ENCODE peak calls at places on chromosomes 13 and 19, in five cellular contexts. L is endodermal cell; X is stimulated activated effector memory CD8-positive, alpha-beta T cell treated with anti-CD3 and anti-CD28 coated beads, Interleukin-12 subunit alpha, Interleukin-12 subunit beta, amount 100 ng/mL, for 72 hours; W is activated CD4-positive, alpha-beta T cell treated with anti-CD3 and anti-CD28 coated beads, Interleukin-2, amount 50 U/mL, for 4 hours; V is stimulated activated CD4-positive, alpha-beta T cell treated with anti-CD3 and anti-CD28 coated beads, Interleukin-15, amount 100 ng/mL, for 1 hour. G is an unnamed sample.
A peak's percentile ranks its signal among the peaks of the same experiment; 100 is the strongest.

GRCh38 chr19:47107201-47107952 is 6.2 kb downstream of the ZC3H4 start:
- DNase-seq in L (no peak), X (peak; percentile 69), W (no peak), V (no peak), G (peak; percentile 21)

GRCh38 chr13:113856716-113857065 is 7.2 kb downstream of the GAS6 start:
- DNase-seq in L (peak; percentile 39), X (no peak), W (no peak), V (no peak), G (no peak)

GRCh38 chr19:36837902-36838783 is at the start of gene ZNF790:
- DNase-seq in L (peak; percentile 96), X (peak; percentile 89), W (peak; percentile 73), V (peak; percentile 65), G (peak; percentile 79)

GRCh38 chr13:113916330-113916815 is 52.5 kb upstream of the GAS6 start:
- DNase-seq in L (no peak), X (peak; percentile 46), W (no peak), V (no peak), G (no peak)

GRCh38 chr13:41154042-41154441 is 21.4 kb upstream of the KBTBD6 start:
- DNase-seq in L (no peak), X (no peak), W (no peak), V (no peak), G (no peak)

GRCh38 chr13:51564252-51564651 is 20.0 kb upstream of the WDFY2 start:
- DNase-seq in L (no peak), X (no peak), W (no peak), V (no peak), G (no peak)

GRCh38 chr19:35507561-35507960 is 5.9 kb downstream of the DMKN start:
- DNase-seq in L (no peak), X (no peak), W (no peak), V (no peak), G (no peak)

GRCh38 chr19:3955688-3956087 is 15.2 kb downstream of the DAPK3 start:
- DNase-seq in L (peak; percentile 62), X (no peak), W (no peak), V (no peak), G (no peak)

GRCh38 chr19:3356805-3357204 is 9.6 kb upstream of the NFIC start:
- DNase-seq in L (no peak), X (no peak), W (no peak), V (no peak), G (no peak)

GRCh38 chr19:49554701-49555181 is 25.6 kb downstream of the NOSIP start:
- DNase-seq in L (no peak), X (peak; percentile 67), W (no peak), V (no peak), G (no peak)

GRCh38 chr19:57099199-57099661 is 20.6 kb upstream of the USP29 start:
- DNase-seq in L (peak; percentile 87), X (peak; percentile 81), W (peak; percentile 32), V (peak; percentile 12), G (no peak)

GRCh38 chr13:41311607-41312500 is 787 bp downstream of the NAA16 start:
- DNase-seq in L (peak; percentile 69), X (peak; percentile 76), W (peak; percentile 29), V (peak; percentile 11), G (peak; percentile 45)

GRCh38 chr19:55283548-55284393 is at the start of gene BRSK1:
- DNase-seq in L (peak; percentile 95), X (no peak), W (peak; percentile 45), V (no peak), G (no peak)

GRCh38 chr19:41530761-41531301 is 45.1 kb upstream of the CEACAM21 start:
- DNase-seq in L (no peak), X (no peak), W (no peak), V (no peak), G (no peak)

GRCh38 chr19:48348039-48348438 is 15.7 kb downstream of the TMEM143 start:
- DNase-seq in L (no peak), X (no peak), W (no peak), V (no peak), G (no peak)

GRCh38 chr19:43755256-43755801 is 567 bp upstream of the SMG9 start:
- DNase-seq in L (peak; percentile 86), X (peak; percentile 90), W (peak; percentile 61), V (peak; percentile 50), G (peak; percentile 81)

GRCh38 chr19:3450796-3451411 is 29.4 kb downstream of the SMIM24 start:
- DNase-seq in L (no peak), X (no peak), W (no peak), V (no peak), G (peak; percentile 98)

GRCh38 chr19:54164369-54165068 is 5.0 kb upstream of the LENG1 start:
- DNase-seq in L (peak; percentile 99), X (peak; percentile 77), W (peak; percentile 35), V (no peak), G (no peak)

GRCh38 chr19:12364391-12365093 is 941 bp downstream of the ZNF442 start:
- DNase-seq in L (no peak), X (peak; percentile 47), W (no peak), V (no peak), G (no peak)

GRCh38 chr19:16875584-16876555 is 12.9 kb upstream of the F2RL3 start:
- DNase-seq in L (no peak), X (no peak), W (no peak), V (no peak), G (no peak)

GRCh38 chr13:32381539-32381938 is 46.4 kb downstream of the N4BP2L1 start:
- DNase-seq in L (peak; percentile 73), X (no peak), W (no peak), V (no peak), G (peak; percentile 17)

GRCh38 chr19:8585894-8586750 is 8.9 kb upstream of the MYO1F start:
- DNase-seq in L (peak; percentile 97), X (peak; percentile 87), W (peak; percentile 52), V (peak; percentile 40), G (peak; percentile 65)

GRCh38 chr13:37144661-37145060 is 39.2 kb upstream of the CSNK1A1L start:
- DNase-seq in L (no peak), X (no peak), W (no peak), V (no peak), G (no peak)

G was measured in MCF 10A.